ENCODE peak calls at places on chromosomes 7 and 10, in eight cellular contexts. V, S, L, I, E, A, U and Y are unnamed samples.

GRCh38 chr10:78353636-78354035 is 320.0 kb downstream of the RPS24 start:
- DNase-seq in V (no peak), S (no peak), L (no peak), I (no peak), E (no peak), A (no peak), U (no peak), Y (no peak)

GRCh38 chr10:75662715-75663114 is 231.3 kb downstream of the LRMDA start:
- DNase-seq in V (no peak), S (peak; percentile 77), L (no peak), I (no peak), E (no peak), A (no peak), U (peak; percentile 96), Y (no peak)

GRCh38 chr10:68261132-68261856 is 29.4 kb upstream of the ATOH7 start:
- DNase-seq in V (no peak), S (no peak), L (no peak), I (no peak), E (no peak), A (no peak), U (no peak), Y (no peak)

GRCh38 chr10:11397566-11397965 is 213.9 kb downstream of the USP6NL start:
- DNase-seq in V (no peak), S (no peak), L (no peak), I (no peak), E (no peak), A (no peak), U (no peak), Y (no peak)

GRCh38 chr10:16904619-16905018 is 87.4 kb upstream of the RSU1 start:
- DNase-seq in V (no peak), S (no peak), L (no peak), I (no peak), E (no peak), A (no peak), U (peak; percentile 71), Y (no peak)

GRCh38 chr10:3172081-3172445 is 519 bp downstream of the PITRM1 start:
- DNase-seq in V (peak; percentile 3), S (peak; percentile 47), L (peak; percentile 78), I (no peak), E (no peak), A (no peak), U (peak; percentile 72), Y (no peak)

GRCh38 chr10:3986407-3987141 is 201.6 kb upstream of the KLF6 start:
- DNase-seq in V (no peak), S (no peak), L (no peak), I (no peak), E (no peak), A (no peak), U (no peak), Y (no peak)

GRCh38 chr7:138575897-138576428 is 115.9 kb downstream of the TRIM24 start:
- DNase-seq in V (no peak), S (no peak), L (no peak), I (no peak), E (no peak), A (no peak), U (peak; percentile 15), Y (no peak)

GRCh38 chr10:91162495-91163268 is 57.8 kb upstream of the PCGF5 start:
- DNase-seq in V (peak; percentile 60), S (peak; percentile 72), L (peak; percentile 54), I (peak; percentile 43), E (peak; percentile 76), A (peak; percentile 89), U (peak; percentile 47), Y (peak; percentile 74)

GRCh38 chr7:22809902-22810642 is 12.6 kb downstream of the TOMM7 start:
- DNase-seq in V (no peak), S (no peak), L (no peak), I (no peak), E (no peak), A (no peak), U (no peak), Y (peak; percentile 7)

GRCh38 chr10:17980796-17981195 is 29.1 kb downstream of the SLC39A12 start:
- DNase-seq in V (no peak), S (no peak), L (no peak), I (no peak), E (no peak), A (no peak), U (no peak), Y (no peak)

GRCh38 chr10:8615118-8615517 is 560.6 kb downstream of the GATA3 start:
- DNase-seq in V (no peak), S (no peak), L (no peak), I (no peak), E (no peak), A (no peak), U (no peak), Y (no peak)

GRCh38 chr10:3781458-3782098 is 3.4 kb downstream of the KLF6 start:
- DNase-seq in V (no peak), S (peak; percentile 32), L (peak; percentile 53), I (no peak), E (peak; percentile 48), A (peak; percentile 79), U (peak; percentile 71), Y (peak; percentile 70)

DNA sequence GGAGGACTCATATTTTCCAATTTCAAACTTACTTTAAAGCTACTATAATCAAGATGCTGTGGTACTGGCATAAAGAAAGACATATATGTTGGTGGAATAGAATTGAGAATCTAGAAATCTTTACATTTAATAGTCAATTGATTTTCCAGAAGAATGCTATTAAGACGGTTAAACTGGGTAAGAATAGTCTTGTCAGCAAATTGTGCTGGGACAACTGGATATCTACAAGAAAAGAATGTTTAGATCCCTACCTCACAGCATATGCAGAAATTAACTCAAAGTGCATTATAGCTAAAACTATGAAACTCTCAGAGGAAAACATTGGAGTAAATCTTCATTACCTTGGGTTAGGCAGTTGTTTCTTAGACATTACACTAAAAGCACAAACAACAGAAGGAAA is 203.3 kb downstream of the SDK1 start:
- DNase-seq in V (no peak), S (no peak), L (no peak), I (no peak), E (no peak), A (no peak), U (no peak), Y (no peak)
- TF ChIP-seq CTCF in V (no peak), S (no peak), L (no peak), I (no peak), E (no peak), A (no peak), U (no peak), Y (no peak)

GRCh38 chr10:101297901-101298451 is 56.0 kb upstream of the BTRC start:
- DNase-seq in V (peak; percentile 51), S (peak; percentile 83), L (peak; percentile 37), I (peak; percentile 82), E (peak; percentile 71), A (peak; percentile 72), U (peak; percentile 57), Y (peak; percentile 68)

GRCh38 chr10:101299211-101299610 is 54.8 kb upstream of the BTRC start:
- DNase-seq in V (no peak), S (no peak), L (no peak), I (no peak), E (no peak), A (no peak), U (no peak), Y (no peak)

GRCh38 chr10:101304316-101304715 is 49.6 kb upstream of the BTRC start:
- DNase-seq in V (no peak), S (no peak), L (no peak), I (no peak), E (no peak), A (no peak), U (no peak), Y (no peak)

GRCh38 chr10:101303087-101303753 is 50.7 kb upstream of the BTRC start:
- DNase-seq in V (no peak), S (no peak), L (no peak), I (no peak), E (no peak), A (no peak), U (no peak), Y (no peak)

DNA sequence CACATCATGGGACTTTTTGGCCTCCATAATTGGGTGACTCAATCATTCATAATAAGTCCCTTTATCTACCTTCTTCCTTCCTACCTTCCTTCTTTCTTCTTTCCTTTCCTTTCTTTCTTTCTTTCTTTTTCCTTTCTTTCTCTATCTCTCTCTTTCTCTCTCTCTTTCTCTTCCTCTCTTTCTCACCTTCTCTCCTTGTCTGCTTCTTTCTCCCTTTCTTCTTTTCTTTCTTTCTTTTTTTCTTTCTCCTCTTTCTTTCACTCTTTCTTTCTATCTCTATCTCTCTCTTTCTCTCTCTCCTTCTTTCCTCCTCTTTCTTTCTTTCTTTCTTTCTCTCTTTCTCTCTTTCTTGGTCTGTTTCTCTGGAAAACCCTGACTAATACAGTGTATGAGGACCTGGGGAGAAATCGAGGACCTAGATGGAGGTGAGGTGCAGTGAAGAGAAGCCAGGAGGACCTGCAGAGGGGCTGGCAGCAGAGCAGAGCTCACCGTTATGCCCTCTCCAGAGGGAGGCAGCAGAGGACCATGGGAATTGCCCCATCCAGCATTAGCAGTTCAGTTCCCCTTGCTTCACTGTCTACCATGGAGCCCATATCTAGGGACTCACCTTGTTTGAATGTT is 52.7 kb upstream of the BTRC start:
- DNase-seq in V (no peak), S (peak; percentile 49), L (peak; percentile 64), I (peak; percentile 60), E (no peak), A (no peak), U (peak; percentile 25), Y (peak; percentile 53)
- TF ChIP-seq CTCF in V (peak; percentile 26), S (peak; percentile 21), L (peak; percentile 82), I (peak; percentile 63), E (no peak), A (peak; percentile 19), U (peak; percentile 33), Y (peak; percentile 51)

DNA sequence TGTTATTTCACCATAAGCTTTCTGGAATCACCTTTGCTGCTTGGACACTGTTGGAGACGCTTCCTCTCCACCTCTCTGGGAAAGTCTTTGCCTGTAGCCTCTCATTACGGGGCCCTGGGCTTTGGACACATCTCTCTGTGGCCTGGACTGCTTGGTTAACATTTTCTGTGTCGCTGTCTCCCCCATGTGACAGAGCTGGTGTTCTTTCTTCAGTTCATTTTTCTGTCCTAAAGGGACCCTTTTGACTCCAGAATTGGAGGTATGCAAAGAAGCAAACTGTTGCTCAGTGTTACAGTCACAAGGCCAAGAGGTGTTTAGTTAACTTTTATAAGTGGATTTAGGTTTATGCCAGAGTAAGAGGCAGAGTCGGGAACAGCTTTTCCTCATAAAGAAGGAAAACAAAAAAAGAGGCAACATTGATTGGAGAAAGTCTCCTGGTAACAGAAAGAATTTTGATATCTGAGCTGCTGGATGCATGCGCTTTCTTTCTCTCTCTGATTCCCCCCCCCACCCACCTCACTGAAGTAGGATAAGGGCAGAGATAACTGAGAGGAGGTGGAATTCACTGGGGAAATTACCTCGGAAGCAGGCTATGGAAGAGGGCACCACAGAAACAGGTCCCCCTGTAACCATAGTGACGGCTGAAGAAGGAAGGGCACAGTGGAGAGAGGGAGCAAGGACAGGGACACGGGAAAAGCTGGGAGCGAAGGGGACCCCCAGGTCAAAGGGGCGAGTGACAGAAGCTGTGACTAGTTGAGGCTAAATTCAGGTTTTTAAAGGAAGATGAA is 57.8 kb downstream of the LGI1 start:
- DNase-seq in V (no peak), S (peak; percentile 23), L (peak; percentile 3), I (no peak), E (no peak), A (no peak), U (peak; percentile 30), Y (peak; percentile 8)
- TF ChIP-seq CTCF in V (no peak), S (no peak), L (no peak), I (no peak), E (no peak), A (no peak), U (no peak), Y (no peak)

DNA sequence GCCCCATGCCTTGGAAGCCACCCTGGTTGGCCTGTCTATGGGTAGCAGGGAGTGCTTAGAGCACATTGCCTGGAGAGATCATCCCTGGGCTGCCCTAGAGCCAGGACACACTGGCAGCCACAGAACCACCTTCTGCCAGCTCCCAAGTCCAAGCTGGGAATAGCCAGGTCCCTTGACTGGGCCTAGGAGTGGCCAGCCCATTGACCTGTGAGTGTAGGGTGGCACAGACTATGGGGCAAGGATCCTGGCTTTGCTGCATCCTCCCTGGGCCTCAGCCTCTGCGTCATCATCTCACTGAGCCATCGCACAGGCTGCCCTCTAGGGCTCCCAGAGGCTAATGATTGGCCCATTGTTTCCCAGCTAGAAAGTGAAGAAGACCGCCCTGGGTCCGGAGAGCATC is 7.0 kb downstream of the AQP1 start:
- DNase-seq in V (no peak), S (no peak), L (no peak), I (no peak), E (no peak), A (peak; percentile 18), U (no peak), Y (no peak)
- TF ChIP-seq CTCF in V (no peak), S (no peak), L (no peak), I (no peak), E (no peak), A (no peak), U (no peak), Y (no peak)